ENCODE peak calls at places on chromosomes 4 and X, in ten cellular contexts. Q is cardiac muscle cell, L is adrenal gland, F is ovary, V is lung, Z is tibial artery, P is heart left ventricle, J is HCT116, O is tibial nerve, Y is uterus. U is an unnamed sample.

GRCh38 chrX:341541-342101 is 23.0 kb upstream of the GTPBP6 start:
- DNase-seq in Q (no peak), L (no peak), F (no peak), V (no peak), Z (no peak), P (peak; percentile 24), J (no peak), O (no peak), Y (no peak), U (no peak)

GRCh38 chr4:42302348-42302747 is 94.9 kb upstream of the SHISA3 start:
- DNase-seq in Q (peak; percentile 53), L (peak; percentile 74), F (no peak), V (no peak), Z (no peak), P (no peak), J (peak; percentile 43), O (peak; percentile 48), Y (no peak), U (no peak)

GRCh38 chr4:120481711-120482110 is 415.1 kb upstream of the MAD2L1 start:
- DNase-seq in Q (no peak), L (no peak), F (no peak), V (no peak), Z (no peak), P (no peak), J (no peak), O (no peak), Y (no peak), U (no peak)

GRCh38 chr4:108795733-108796132 is 32.9 kb upstream of the ETNPPL start:
- DNase-seq in Q (no peak), L (no peak), F (no peak), V (no peak), Z (no peak), P (no peak), J (no peak), O (no peak), Y (no peak), U (no peak)

GRCh38 chr4:168942985-168943384 is 67.1 kb downstream of the CBR4 start:
- DNase-seq in Q (no peak), L (no peak), F (no peak), V (no peak), Z (no peak), P (no peak), J (peak; percentile 15), O (no peak), Y (no peak), U (no peak)

GRCh38 chr4:188959424-188959823 is 820.2 kb downstream of the TRIML1 start:
- DNase-seq in Q (no peak), L (no peak), F (no peak), V (no peak), Z (no peak), P (no peak), J (no peak), O (no peak), Y (no peak), U (no peak)

GRCh38 chrX:122586831-122587230 is 597.2 kb upstream of the GRIA3 start:
- DNase-seq in Q (no peak), L (no peak), F (no peak), V (no peak), Z (no peak), P (no peak), J (no peak), O (no peak), Y (no peak), U (no peak)

GRCh38 chr4:1201851-1202525 is 29.6 kb upstream of the SPON2 start:
- DNase-seq in Q (peak; percentile 95), L (peak; percentile 89), F (peak; percentile 73), V (peak; percentile 67), Z (peak; percentile 49), P (peak; percentile 58), J (no peak), O (peak; percentile 53), Y (peak; percentile 85), U (no peak)

DNA sequence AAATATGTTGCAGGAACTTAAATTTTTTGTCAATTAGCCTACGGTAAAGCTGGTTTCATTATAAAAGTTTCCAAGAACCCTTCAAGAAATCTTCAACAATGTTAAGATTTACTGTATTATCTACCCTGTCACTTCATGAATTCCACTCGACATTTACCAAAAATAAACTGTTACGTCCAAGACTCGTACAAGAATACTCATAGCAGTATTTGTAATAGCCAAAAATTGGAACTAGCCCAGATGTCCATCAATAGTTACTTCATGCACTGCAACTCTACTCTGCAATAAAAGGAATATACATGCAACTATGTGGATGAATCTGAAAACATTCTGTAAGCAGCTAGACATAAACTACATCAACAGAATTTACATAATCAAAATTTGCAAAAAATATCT is 13.4 kb downstream of the RBMX start:
- DNase-seq in Q (peak; percentile 62), L (no peak), F (no peak), V (no peak), Z (no peak), P (no peak), J (no peak), O (no peak), Y (no peak), U (no peak)
- H3K36me3 ChIP-seq in Q (peaks cover 35% of the 10 kb centered on the region), L (no peaks in the 10 kb centered on the region), F (no peaks in the 10 kb centered on the region), V (peaks cover 9% of the 10 kb centered on the region), Z (peaks cover 4% of the 10 kb centered on the region), P (no peaks in the 10 kb centered on the region), J (peaks cover 10% of the 10 kb centered on the region), O (peaks cover 58% of the 10 kb centered on the region), Y (no peaks in the 10 kb centered on the region), U (peaks cover 13% of the 10 kb centered on the region)

DNA sequence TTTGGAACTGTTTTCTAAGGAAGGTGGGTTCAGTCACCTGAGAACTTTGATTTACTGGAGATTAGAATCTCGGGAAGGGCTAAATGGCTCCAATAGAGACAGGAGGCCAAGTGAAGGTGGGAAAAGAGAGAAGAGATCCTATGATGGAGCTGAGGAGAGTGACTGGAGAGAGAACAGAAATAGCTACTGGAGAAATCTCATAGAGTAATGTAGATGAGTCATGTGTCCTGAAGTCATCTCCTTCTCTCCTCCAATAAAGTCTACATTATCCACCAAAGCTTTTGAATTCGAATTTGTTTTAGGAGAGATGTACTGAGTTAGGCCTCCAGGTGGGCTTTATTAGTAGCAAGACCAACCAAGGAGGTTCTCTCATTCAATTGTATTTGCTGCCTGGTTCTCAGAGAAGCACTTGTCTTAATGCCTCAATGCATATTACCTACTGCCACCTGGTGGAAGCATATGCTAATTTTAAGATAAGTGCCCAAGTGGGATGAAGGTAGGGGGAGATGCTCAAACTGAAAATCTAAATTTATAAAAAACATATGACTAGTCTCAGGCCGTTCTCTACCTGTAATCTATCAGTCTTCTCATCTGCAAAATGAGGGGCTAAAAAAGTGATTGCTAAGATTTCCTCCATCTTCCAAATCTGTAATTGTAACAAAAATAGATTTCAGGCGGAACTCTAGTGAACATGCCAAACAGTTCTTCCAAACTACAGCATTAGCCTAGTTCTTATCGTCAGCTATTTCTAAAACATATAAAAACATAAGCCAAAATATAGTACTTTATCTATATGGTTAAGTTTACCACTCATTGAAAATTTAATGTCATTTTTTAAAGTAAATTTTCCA is 24.4 kb downstream of the TXK start:
- DNase-seq in Q (peak; percentile 48), L (no peak), F (no peak), V (no peak), Z (no peak), P (no peak), J (peak; percentile 60), O (no peak), Y (no peak), U (no peak)
- TF ChIP-seq CTCF in Q (peak; percentile 61), L (peak; percentile 30), F (no peak), V (peak; percentile 31), Z (peak; percentile 40), P (peak; percentile 40), J (peak; percentile 72), O (peak; percentile 42), Y (peak; percentile 32), U (peak; percentile 24)

GRCh38 chrX:2714551-2714950 is 23.5 kb downstream of the CD99 start:
- DNase-seq in Q (no peak), L (no peak), F (no peak), V (no peak), Z (no peak), P (no peak), J (no peak), O (no peak), Y (no peak), U (no peak)

GRCh38 chrX:2723316-2723879 is 28.4 kb upstream of the XG start:
- DNase-seq in Q (no peak), L (no peak), F (no peak), V (no peak), Z (no peak), P (peak; percentile 55), J (no peak), O (no peak), Y (no peak), U (no peak)

GRCh38 chrX:2715066-2715600 is 24.0 kb downstream of the CD99 start:
- DNase-seq in Q (no peak), L (no peak), F (no peak), V (no peak), Z (no peak), P (no peak), J (no peak), O (no peak), Y (no peak), U (no peak)

DNA sequence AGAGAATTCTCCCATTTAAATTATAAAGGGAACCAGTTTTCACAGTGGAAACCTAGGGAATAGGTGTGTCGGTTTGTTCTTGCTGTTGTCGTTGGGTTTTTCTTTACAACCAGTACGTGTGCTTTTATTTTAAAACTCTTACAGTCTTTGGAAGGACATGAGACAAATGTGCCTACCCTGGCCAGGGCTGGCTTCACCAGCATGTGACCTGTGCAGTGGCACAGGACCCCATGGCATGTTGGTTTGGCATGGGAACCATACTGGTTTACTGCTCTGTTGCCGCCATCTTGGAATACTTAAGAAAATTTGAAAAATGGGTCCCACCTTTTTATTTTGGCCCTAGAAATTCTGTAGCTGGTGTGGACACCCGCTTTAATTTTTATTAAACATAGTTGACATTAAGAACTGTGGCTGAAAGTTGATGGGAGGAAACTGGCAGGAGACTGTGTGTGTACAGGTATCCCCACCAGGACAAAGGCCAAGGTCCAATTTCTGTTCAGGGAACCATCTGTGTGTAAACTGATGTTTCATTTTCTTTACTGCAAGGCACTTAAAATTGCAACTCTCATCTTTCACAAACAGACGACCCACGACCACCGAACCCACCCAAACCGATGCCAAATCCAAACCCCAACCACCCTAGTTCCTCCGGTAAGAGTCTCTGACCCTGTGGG is 28.8 kb downstream of the CD99 start:
- DNase-seq in Q (no peak), L (no peak), F (no peak), V (no peak), Z (no peak), P (no peak), J (no peak), O (no peak), Y (no peak), U (no peak)
- H3K36me3 ChIP-seq in Q (peaks cover 46% of the 10 kb centered on the region), L (no peaks in the 10 kb centered on the region), F (no peaks in the 10 kb centered on the region), V (peaks cover 38% of the 10 kb centered on the region), Z (peaks cover 97% of the 10 kb centered on the region), P (peaks cover 32% of the 10 kb centered on the region), J (no peaks in the 10 kb centered on the region), O (peaks cover 97% of the 10 kb centered on the region), Y (no peaks in the 10 kb centered on the region), U (peaks cover 77% of the 10 kb centered on the region)

GRCh38 chr4:65670331-65671031 is at the start of gene EPHA5:
- DNase-seq in Q (peak; percentile 90), L (peak; percentile 66), F (peak; percentile 79), V (peak; percentile 30), Z (peak; percentile 33), P (peak; percentile 57), J (no peak), O (peak; percentile 58), Y (peak; percentile 79), U (no peak)
- TF ChIP-seq CTCF in Q (peak; percentile 17), L (no peak), F (no peak), V (no peak), Z (peak; percentile 6), P (no peak), J (no peak), O (no peak), Y (peak; percentile 0), U (peak; percentile 20)

GRCh38 chr4:128862608-128863313 is 53.3 kb downstream of the JADE1 start:
- DNase-seq in Q (no peak), L (no peak), F (no peak), V (no peak), Z (no peak), P (no peak), J (no peak), O (no peak), Y (no peak), U (no peak)
- H3K36me3 ChIP-seq in Q (peaks cover 18% of the 10 kb centered on the region), L (no peaks in the 10 kb centered on the region), F (no peaks in the 10 kb centered on the region), V (peaks cover 37% of the 10 kb centered on the region), Z (peaks cover 37% of the 10 kb centered on the region), P (peaks cover 8% of the 10 kb centered on the region), J (peaks cover 2% of the 10 kb centered on the region), O (peaks cover 79% of the 10 kb centered on the region), Y (no peaks in the 10 kb centered on the region), U (peaks cover 34% of the 10 kb centered on the region)

U was measured in thoracic aorta.